ENCODE peak calls at places on chromosomes 13 and 19, in six cellular contexts. X is fibroblast of lung, H is upper lobe of left lung, I is bronchial epithelial cell, O is cardiac muscle cell, N is tibial artery. L is an unnamed sample.
A peak's percentile ranks its signal among the peaks of the same experiment; 100 is the strongest.

GRCh38 chr13:29855784-29856183 is 5.4 kb upstream of the UBL3 start:
- DNase-seq in I (no peak), H (no peak), N (no peak), X (no peak), O (no peak), L (no peak)

GRCh38 chr13:79393564-79394249 is 12.3 kb downstream of the RBM26 start:
- DNase-seq in N (no peak), H (peak; percentile 68), X (no peak), I (no peak), O (no peak), L (no peak)

GRCh38 chr19:34217952-34218817 is 36.2 kb upstream of the GARRE1 start:
- DNase-seq in I (peak; percentile 91), H (no peak), O (peak; percentile 91), N (no peak), X (peak; percentile 94), L (peak; percentile 87)

GRCh38 chr13:45325806-45326205 is 15.2 kb downstream of the TPT1 start:
- DNase-seq in N (peak; percentile 69), H (peak; percentile 37), I (peak; percentile 93), O (peak; percentile 84), X (peak; percentile 88), L (peak; percentile 85)

GRCh38 chr13:71829542-71829941 is 37.5 kb downstream of the DACH1 start:
- DNase-seq in I (no peak), O (no peak), X (no peak), H (no peak), N (no peak), L (no peak)

GRCh38 chr13:100637380-100637779 is 37.2 kb downstream of the TMTC4 start:
- DNase-seq in N (no peak), I (no peak), H (no peak), X (no peak), O (no peak), L (no peak)

GRCh38 chr19:33758541-33759013 is 38.1 kb upstream of the KCTD15 start:
- DNase-seq in O (no peak), H (peak; percentile 54), X (no peak), N (no peak), I (peak; percentile 66), L (no peak)

GRCh38 chr13:49995535-49996165 is 1.2 kb upstream of the TRIM13 start:
- DNase-seq in H (peak; percentile 45), I (peak; percentile 10), X (peak; percentile 21), O (peak; percentile 41), N (no peak), L (no peak)

GRCh38 chr19:21483589-21484170 is 21.7 kb upstream of the ZNF429 start:
- DNase-seq in X (peak; percentile 15), H (peak; percentile 56), I (no peak), N (no peak), O (peak; percentile 16), L (peak; percentile 6)

GRCh38 chr19:10230904-10231623 is at the start of gene S1PR2:
- DNase-seq in I (no peak), X (peak; percentile 88), N (peak; percentile 74), O (peak; percentile 90), H (peak; percentile 72), L (peak; percentile 87)

GRCh38 chr13:30329009-30329585 is 21.7 kb upstream of the KATNAL1 start:
- DNase-seq in X (peak; percentile 42), H (no peak), O (no peak), N (no peak), I (peak; percentile 31), L (no peak)

GRCh38 chr13:79090552-79091159 is 315.4 kb downstream of the RBM26 start:
- DNase-seq in H (no peak), N (no peak), X (no peak), I (peak; percentile 77), O (no peak), L (no peak)

GRCh38 chr19:13621413-13621812 is 115.1 kb upstream of the CACNA1A start:
- DNase-seq in H (no peak), I (peak; percentile 96), N (no peak), X (peak; percentile 89), O (peak; percentile 64), L (peak; percentile 10)

GRCh38 chr13:96165840-96166239 is 75.9 kb downstream of the HS6ST3 start:
- DNase-seq in N (no peak), I (no peak), X (no peak), O (no peak), H (no peak), L (no peak)

GRCh38 chr13:26806891-26807290 is 46.3 kb upstream of the GPR12 start:
- DNase-seq in I (peak; percentile 53), X (no peak), N (no peak), H (no peak), O (no peak), L (no peak)

GRCh38 chr19:6362351-6362801 is 1.0 kb downstream of the CLPP start:
- DNase-seq in X (peak; percentile 7), N (no peak), O (no peak), I (no peak), H (no peak), L (no peak)

GRCh38 chr13:114088863-114089262 is 43.6 kb downstream of the RASA3 start:
- DNase-seq in I (no peak), N (no peak), O (no peak), H (no peak), X (no peak), L (no peak)

GRCh38 chr19:15249912-15250634 is 17.8 kb upstream of the EPHX3 start:
- DNase-seq in O (peak; percentile 94), X (peak; percentile 88), N (peak; percentile 78), H (no peak), I (peak; percentile 66), L (peak; percentile 95)

GRCh38 chr13:46571941-46572340 is 19.0 kb downstream of the LRCH1 start:
- DNase-seq in O (no peak), N (no peak), X (no peak), H (no peak), I (no peak), L (no peak)

GRCh38 chr13:107518780-107519179 is 696.6 kb downstream of the LIG4 start:
- DNase-seq in O (no peak), X (peak; percentile 3), N (no peak), I (peak; percentile 5), H (no peak), L (no peak)

GRCh38 chr13:54511356-54511755 is 1482.7 kb downstream of the OLFM4 start:
- DNase-seq in N (no peak), H (no peak), X (peak; percentile 17), O (no peak), I (no peak), L (no peak)

GRCh38 chr19:49946415-49946814 is 14.6 kb downstream of the SIGLEC11 start:
- DNase-seq in X (no peak), H (no peak), N (no peak), I (no peak), O (no peak), L (no peak)

GRCh38 chr13:76086729-76087128 is 450.6 kb downstream of the LMO7 start:
- DNase-seq in H (no peak), O (no peak), N (no peak), I (no peak), X (no peak), L (no peak)

DNA sequence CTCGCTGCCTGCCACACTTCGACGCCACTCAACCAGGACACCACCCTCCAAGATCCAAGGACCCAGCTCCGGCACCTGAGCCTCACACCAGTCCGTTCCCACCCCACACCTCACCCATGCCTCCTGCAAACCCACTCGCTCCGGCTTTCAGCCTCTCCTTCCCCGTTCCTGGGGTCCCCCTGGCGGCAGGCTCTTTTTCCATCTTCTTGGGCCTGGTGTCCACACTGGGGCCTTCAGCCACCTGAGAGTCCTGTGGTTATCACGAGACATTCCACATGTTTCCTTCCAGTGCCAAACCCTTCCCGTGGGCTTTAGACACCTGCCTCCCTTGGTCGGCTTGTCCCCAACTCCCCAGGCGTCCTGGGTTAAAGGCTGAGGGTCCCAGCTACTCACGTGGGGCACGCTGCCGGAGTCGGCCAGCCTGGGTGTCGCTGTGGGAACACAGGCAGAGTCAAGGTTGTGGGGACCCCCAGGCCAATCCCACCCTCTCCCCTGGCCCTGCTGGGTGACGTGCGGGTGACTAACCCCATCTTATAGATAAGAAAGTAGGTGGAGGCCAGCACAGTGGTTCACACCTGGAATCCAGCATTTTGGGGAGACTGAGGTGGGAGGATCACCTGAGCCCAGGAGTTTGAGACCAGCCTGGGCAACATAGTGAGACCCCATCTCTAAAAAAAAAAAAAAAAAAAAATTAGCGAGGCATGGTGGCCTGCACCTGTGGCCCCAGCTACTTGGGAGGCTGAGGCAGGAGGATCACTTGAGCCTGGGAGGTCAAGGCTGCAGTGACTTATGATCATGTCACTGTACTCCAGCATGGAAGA is 2.0 kb downstream of the JSRP1 start:
- DNase-seq in O (peak; percentile 59), I (no peak), X (no peak), H (no peak), N (no peak), L (peak; percentile 49)
- TF ChIP-seq CTCF in O (peak; percentile 66), I (peak; percentile 49), X (peak; percentile 61), H (peak; percentile 26), N (no peak), L (peak; percentile 64)

GRCh38 chr13:36000028-36000427 is 131.2 kb downstream of the DCLK1 start:
- DNase-seq in X (no peak), O (no peak), H (no peak), N (no peak), I (no peak), L (no peak)

GRCh38 chr13:36006895-36007294 is 124.3 kb downstream of the DCLK1 start:
- DNase-seq in X (no peak), I (no peak), N (no peak), O (no peak), H (peak; percentile 27), L (no peak)

GRCh38 chr13:35996360-35996759 is 134.8 kb downstream of the DCLK1 start:
- DNase-seq in X (no peak), O (no peak), H (no peak), I (no peak), N (no peak), L (no peak)

GRCh38 chr13:36006347-36006746 is 124.8 kb downstream of the DCLK1 start:
- DNase-seq in H (peak; percentile 56), N (no peak), I (peak; percentile 55), O (no peak), X (peak; percentile 76), L (no peak)

GRCh38 chr13:36001561-36001960 is 129.6 kb downstream of the DCLK1 start:
- DNase-seq in N (no peak), I (no peak), X (no peak), O (no peak), H (no peak), L (no peak)
- H3K4me3 ChIP-seq in N (no peak overlapping the region), I (no peak overlapping the region), X (no peak overlapping the region), O (no peak overlapping the region), H (no peak overlapping the region), L (no peak overlapping the region)

GRCh38 chr19:51439021-51439465 is 19.2 kb downstream of the SIGLEC8 start:
- DNase-seq in H (no peak), O (peak; percentile 26), X (peak; percentile 2), I (peak; percentile 2), N (no peak), L (peak; percentile 7)
- TF ChIP-seq CTCF in H (peak; percentile 27), O (peak; percentile 46), X (peak; percentile 10), I (no peak), N (peak; percentile 8), L (peak; percentile 38)

DNA sequence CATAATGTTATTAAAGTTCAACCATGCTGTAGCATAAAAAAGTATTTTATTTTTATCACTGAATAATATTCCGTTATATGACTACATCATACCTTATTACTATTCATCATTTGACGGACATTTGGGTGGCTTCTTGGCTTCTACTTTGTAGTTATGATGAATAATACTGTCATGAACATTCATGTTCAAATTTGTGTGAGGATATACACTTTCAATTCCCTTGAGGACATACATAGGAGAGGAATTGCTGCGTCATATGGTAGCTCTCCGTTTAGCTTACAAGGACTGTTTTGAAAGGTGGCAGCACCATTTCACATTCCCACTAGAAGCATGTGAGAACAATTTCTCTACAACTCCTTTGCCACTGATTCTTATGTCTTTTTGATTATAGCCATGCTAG is 910.8 kb upstream of the MIR17HG start:
- DNase-seq in I (no peak), X (no peak), N (no peak), O (no peak), H (no peak), L (no peak)
- H3K4me3 ChIP-seq in I (no peak overlapping the region), X (no peak overlapping the region), N (no peak overlapping the region), O (no peak overlapping the region), H (no peak overlapping the region), L (no peak overlapping the region)

L was measured in fibroblast of pulmonary artery.